ENCODE peak calls at places on chromosomes 16 and 17, in six cellular contexts. U is astrocyte of the cerebellum, E is GM12865, P is body of pancreas, C is K562, S is suprapubic skin. Z is an unnamed sample.

GRCh38 chr17:75487351-75488070 is 27.8 kb downstream of the CASKIN2 start:
- DNase-seq in U (no peak), E (peak; percentile 61), P (peak; percentile 19), C (peak; percentile 55), S (no peak), Z (no peak)

GRCh38 chr16:88306860-88307545 is 75.8 kb upstream of the ZNF469 start:
- DNase-seq in U (peak; percentile 92), E (no peak), P (no peak), C (no peak), S (no peak), Z (no peak)

GRCh38 chr17:28907052-28907438 is 4.2 kb upstream of the DHRS13 start:
- DNase-seq in U (no peak), E (no peak), P (no peak), C (peak; percentile 65), S (no peak), Z (no peak)

GRCh38 chr17:21313320-21313719 is 28.8 kb downstream of the MAP2K3 start:
- DNase-seq in U (no peak), E (no peak), P (no peak), C (no peak), S (peak; percentile 48), Z (no peak)

GRCh38 chr17:40316571-40317344 is 7.8 kb downstream of the RARA start:
- DNase-seq in U (no peak), E (no peak), P (peak; percentile 75), C (no peak), S (peak; percentile 89), Z (peak; percentile 70)

GRCh38 chr17:18226284-18226945 is 980 bp downstream of the LLGL1 start:
- DNase-seq in U (no peak), E (no peak), P (no peak), C (no peak), S (no peak), Z (no peak)

GRCh38 chr17:82927661-82928601 is 88.1 kb upstream of the ZNF750 start:
- DNase-seq in U (no peak), E (no peak), P (no peak), C (no peak), S (no peak), Z (no peak)

GRCh38 chr17:67602974-67603373 is 114.8 kb upstream of the NOL11 start:
- DNase-seq in U (peak; percentile 18), E (peak; percentile 89), P (peak; percentile 37), C (no peak), S (peak; percentile 26), Z (peak; percentile 27)

GRCh38 chr17:82914375-82914774 is 74.6 kb upstream of the ZNF750 start:
- DNase-seq in U (no peak), E (peak; percentile 38), P (peak; percentile 31), C (no peak), S (no peak), Z (peak; percentile 33)

GRCh38 chr17:31489295-31490018 is 98.0 kb downstream of the RAB11FIP4 start:
- DNase-seq in U (no peak), E (no peak), P (peak; percentile 95), C (peak; percentile 79), S (no peak), Z (no peak)

GRCh38 chr17:7590743-7591142 is 849 bp upstream of the SOX15 start:
- DNase-seq in U (no peak), E (no peak), P (no peak), C (no peak), S (no peak), Z (no peak)

GRCh38 chr17:74344658-74345057 is 17.0 kb downstream of the BTBD17 start:
- DNase-seq in U (no peak), E (no peak), P (no peak), C (no peak), S (no peak), Z (no peak)

GRCh38 chr17:38735161-38735997 is 5.2 kb downstream of the CISD3 start:
- DNase-seq in U (no peak), E (peak; percentile 61), P (peak; percentile 74), C (peak; percentile 79), S (no peak), Z (peak; percentile 57)

GRCh38 chr16:49631521-49632041 is 224.3 kb downstream of the ZNF423 start:
- DNase-seq in U (no peak), E (no peak), P (no peak), C (no peak), S (no peak), Z (no peak)

GRCh38 chr17:43953746-43954145 is at the start of gene PYY:
- DNase-seq in U (no peak), E (no peak), P (no peak), C (no peak), S (no peak), Z (no peak)

GRCh38 chr17:8506145-8506544 is 70.5 kb downstream of the NDEL1 start:
- DNase-seq in U (no peak), E (no peak), P (no peak), C (no peak), S (no peak), Z (no peak)

GRCh38 chr17:53919356-53919755 is 96.6 kb downstream of the KIF2B start:
- DNase-seq in U (no peak), E (no peak), P (no peak), C (no peak), S (no peak), Z (no peak)

DNA sequence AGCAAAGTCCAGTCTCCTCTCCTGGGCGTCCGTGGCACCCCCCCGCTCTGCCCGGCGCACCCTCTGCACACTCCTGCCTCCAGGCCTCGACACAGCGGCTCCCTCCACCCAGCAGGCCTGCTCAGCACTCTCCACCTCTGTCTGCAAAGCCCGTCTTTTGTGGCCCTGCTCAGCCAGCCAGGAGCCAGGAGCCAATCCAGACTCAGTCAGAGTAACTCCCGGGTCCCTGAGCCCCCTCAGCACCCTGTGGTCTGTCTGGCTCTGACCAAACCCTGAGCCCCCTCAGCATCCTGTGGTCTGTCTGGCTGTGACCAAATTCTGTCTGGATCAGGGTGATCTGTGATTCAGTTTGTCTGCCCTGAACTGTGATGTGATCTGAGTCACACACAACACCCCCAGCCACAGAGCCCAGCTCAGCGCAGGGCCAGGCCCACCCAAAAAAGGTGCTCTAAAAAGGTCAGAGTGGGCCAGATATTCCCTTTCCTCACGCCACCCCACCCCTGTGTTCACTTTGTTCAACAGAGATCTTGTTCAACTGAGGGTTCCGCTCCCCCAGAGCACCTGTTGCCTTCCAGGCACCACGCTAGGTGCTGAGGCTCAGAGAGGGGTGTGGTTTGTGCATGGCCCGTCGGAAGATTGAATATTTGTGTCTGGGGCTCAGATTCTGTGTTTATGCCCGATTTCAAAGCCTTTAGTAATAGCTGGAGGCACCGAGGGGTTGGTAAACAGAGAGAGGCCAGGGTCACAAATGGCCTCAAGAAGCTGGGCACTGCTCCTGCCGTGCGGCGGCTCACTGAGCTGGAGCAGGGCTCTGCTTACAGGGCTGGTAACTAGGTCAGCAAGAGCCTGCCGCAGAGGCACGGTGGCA is 5.9 kb downstream of the ITGAE start:
- DNase-seq in U (no peak), E (peak; percentile 59), P (no peak), C (no peak), S (no peak), Z (no peak)
- TF ChIP-seq CTCF in U (no peak), E (no peak), P (no peak), C (no peak), S (no peak), Z (no peak)

DNA sequence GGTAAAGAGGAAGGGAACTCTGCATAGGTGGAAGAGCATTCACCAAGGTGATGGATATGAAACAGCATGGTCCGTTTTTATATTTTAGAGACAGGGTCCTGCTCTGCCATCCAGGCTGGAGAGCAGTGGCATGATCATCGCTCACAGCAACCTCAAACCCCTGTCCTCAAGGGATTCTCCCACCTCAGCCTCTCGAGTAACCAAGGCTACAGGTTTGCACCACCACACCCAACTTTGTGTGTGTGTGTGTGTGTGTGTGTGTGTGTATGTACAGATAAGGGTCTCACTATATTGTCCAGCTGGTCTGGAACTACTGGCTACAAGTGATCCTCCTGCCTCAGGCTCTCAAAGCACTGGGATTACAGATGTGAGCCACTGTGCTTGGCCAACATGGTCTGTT is 77.5 kb upstream of the NACA2 start:
- DNase-seq in U (no peak), E (no peak), P (no peak), C (no peak), S (no peak), Z (no peak)
- TF ChIP-seq CTCF in U (no peak), E (no peak), P (no peak), C (no peak), S (no peak), Z (no peak)

GRCh38 chr16:84042308-84042878 is at the start of gene SLC38A8:
- DNase-seq in U (no peak), E (no peak), P (no peak), C (no peak), S (no peak), Z (no peak)

GRCh38 chr16:84045001-84045817 is 2.6 kb upstream of the SLC38A8 start:
- DNase-seq in U (no peak), E (no peak), P (no peak), C (no peak), S (no peak), Z (no peak)

GRCh38 chr16:84043486-84044107 is 1.0 kb upstream of the SLC38A8 start:
- DNase-seq in U (no peak), E (no peak), P (no peak), C (peak; percentile 81), S (no peak), Z (no peak)

GRCh38 chr16:84042879-84043485 is 387 bp upstream of the SLC38A8 start:
- DNase-seq in U (no peak), E (no peak), P (no peak), C (peak; percentile 71), S (no peak), Z (peak; percentile 40)

DNA sequence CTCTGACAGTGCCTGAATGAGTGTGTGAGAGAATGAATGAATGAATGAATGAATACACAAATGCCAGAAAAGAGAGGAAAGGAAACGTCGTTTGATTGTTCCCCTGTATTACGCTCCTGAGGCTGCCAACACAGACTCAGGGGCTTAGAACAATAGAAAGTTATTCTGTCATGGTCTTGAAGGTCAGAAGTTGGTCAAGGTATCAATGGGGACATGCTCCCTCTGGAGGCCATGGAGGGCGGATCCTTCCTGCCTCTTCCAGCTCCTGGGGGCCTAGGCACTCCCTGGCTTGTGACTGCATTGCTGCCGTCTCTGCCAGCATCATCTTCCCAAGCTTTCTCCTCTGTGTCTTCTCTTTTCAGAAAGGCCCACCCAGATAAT is 1.5 kb upstream of the SLC38A8 start:
- DNase-seq in U (no peak), E (peak; percentile 24), P (no peak), C (peak; percentile 68), S (no peak), Z (no peak)
- TF ChIP-seq CTCF in U (peak; percentile 43), E (no peak), P (peak; percentile 28), C (peak; percentile 53), S (no peak), Z (no peak)

GRCh38 chr16:89672177-89672941 is 14.1 kb upstream of the CDK10 start:
- DNase-seq in U (no peak), E (no peak), P (no peak), C (no peak), S (no peak), Z (no peak)

GRCh38 chr16:89670496-89671431 is 13.1 kb downstream of the SPATA33 start:
- DNase-seq in U (no peak), E (no peak), P (no peak), C (no peak), S (no peak), Z (no peak)

GRCh38 chr16:89669755-89670154 is 12.1 kb downstream of the SPATA33 start:
- DNase-seq in U (no peak), E (no peak), P (no peak), C (no peak), S (no peak), Z (no peak)

GRCh38 chr16:89667633-89668032 is 10.0 kb downstream of the SPATA33 start:
- DNase-seq in U (no peak), E (no peak), P (no peak), C (peak; percentile 13), S (no peak), Z (no peak)

GRCh38 chr16:89668790-89669158 is 11.1 kb downstream of the SPATA33 start:
- DNase-seq in U (no peak), E (no peak), P (no peak), C (no peak), S (no peak), Z (no peak)
- TF ChIP-seq CTCF in U (no peak), E (no peak), P (no peak), C (no peak), S (no peak), Z (no peak)

GRCh38 chr17:64017381-64017980 is 3.0 kb downstream of the ICAM2 start:
- DNase-seq in U (no peak), E (no peak), P (no peak), C (peak; percentile 17), S (no peak), Z (no peak)
- TF ChIP-seq CTCF in U (peak; percentile 11), E (peak; percentile 25), P (peak; percentile 4), C (no peak), S (no peak), Z (no peak)

Z was measured in thyroid gland.